ENCODE peak calls at places on chromosomes 1 and 21, in ten cellular contexts. N, K, Q, H, I, Y, M, T, Z and J are unnamed samples.

GRCh38 chr1:11458811-11459275 is 20.1 kb upstream of the DISP3 start:
- DNase-seq in Q (no peak), H (no peak), Y (peak), N (no peak), I (no peak), M (no peak), Z (no peak), K (no peak), T (no peak), J (no peak)

GRCh38 chr1:12034381-12034801 is 15.1 kb downstream of the MIIP start:
- DNase-seq in M (peak), N (no peak), K (no peak), T (peak), H (peak), I (no peak), Y (peak), Q (peak), Z (no peak), J (no peak)

GRCh38 chr1:46133181-46133658 is 791 bp upstream of the PIK3R3 start:
- DNase-seq in Z (no peak), N (peak), H (no peak), T (no peak), K (no peak), Y (no peak), Q (no peak), I (no peak), M (no peak), J (no peak)

GRCh38 chr1:86380257-86380861 is 15.8 kb downstream of the ODF2L start:
- DNase-seq in K (peak), N (peak), H (no peak), Z (no peak), M (no peak), I (no peak), Q (peak), T (no peak), Y (no peak), J (no peak)

GRCh38 chr1:113797472-113797871 is 14.8 kb downstream of the RSBN1 start:
- DNase-seq in Z (no peak), H (no peak), N (no peak), T (no peak), K (no peak), Q (no peak), M (no peak), Y (no peak), I (no peak), J (no peak)

GRCh38 chr21:33968082-33968997 is 52.7 kb upstream of the ATP5PO start:
- DNase-seq in H (no peak), Z (no peak), N (peak), K (peak), Q (peak), T (no peak), Y (no peak), M (no peak), I (peak), J (no peak)

GRCh38 chr21:39705849-39706248 is 39.1 kb upstream of the IGSF5 start:
- DNase-seq in T (no peak), N (no peak), Q (peak), K (no peak), M (no peak), Y (no peak), H (no peak), Z (no peak), I (no peak), J (no peak)

GRCh38 chr1:246350745-246351144 is 156.3 kb downstream of the SMYD3 start:
- DNase-seq in Q (no peak), N (no peak), K (no peak), Y (no peak), Z (no peak), I (no peak), M (no peak), T (no peak), H (no peak), J (no peak)

GRCh38 chr1:153741946-153742345 is 14.1 kb downstream of the INTS3 start:
- DNase-seq in Z (no peak), K (no peak), T (no peak), M (no peak), N (no peak), Y (no peak), I (no peak), H (no peak), Q (no peak), J (no peak)

GRCh38 chr21:36613064-36613463 is 85.9 kb upstream of the SIM2 start:
- DNase-seq in M (no peak), Q (peak), H (no peak), I (no peak), T (no peak), K (no peak), Y (no peak), Z (no peak), N (no peak), J (no peak)

GRCh38 chr1:29876902-29877301 is 640.6 kb downstream of the PTPRU start:
- DNase-seq in K (no peak), M (no peak), N (no peak), Y (no peak), Z (no peak), I (no peak), T (no peak), Q (no peak), H (no peak), J (peak)

GRCh38 chr1:203626910-203627246 is 246 bp downstream of the ATP2B4 start:
- DNase-seq in Z (no peak), H (no peak), Y (no peak), M (no peak), Q (no peak), I (no peak), N (no peak), T (no peak), K (no peak), J (peak)

GRCh38 chr1:11266268-11267074 is 4.1 kb upstream of the MTOR start:
- DNase-seq in K (no peak), I (no peak), Q (no peak), H (no peak), N (no peak), Z (no peak), Y (no peak), M (no peak), T (no peak), J (no peak)

GRCh38 chr1:45669859-45670655 is 16.3 kb downstream of the GPBP1L1 start:
- DNase-seq in M (no peak), Y (no peak), T (no peak), K (no peak), Z (no peak), N (no peak), H (no peak), Q (peak), I (no peak), J (no peak)

GRCh38 chr1:224673161-224673560 is 57.0 kb downstream of the CNIH3 start:
- DNase-seq in Y (no peak), N (no peak), T (no peak), K (no peak), I (no peak), M (no peak), Q (no peak), Z (no peak), H (no peak), J (no peak)

GRCh38 chr1:180956028-180956640 is 43.4 kb downstream of the KIAA1614 start:
- DNase-seq in N (no peak), T (peak), H (no peak), I (no peak), M (no peak), K (no peak), Q (no peak), Y (no peak), Z (peak), J (no peak)

GRCh38 chr1:93756656-93757055 is 75.0 kb upstream of the BCAR3 start:
- DNase-seq in T (no peak), Y (no peak), Z (no peak), I (no peak), N (no peak), Q (peak), H (no peak), M (no peak), K (no peak), J (no peak)

GRCh38 chr1:93753766-93754763 is 72.4 kb upstream of the BCAR3 start:
- DNase-seq in H (no peak), M (no peak), T (no peak), Y (no peak), Q (peak), I (no peak), K (peak), N (no peak), Z (no peak), J (no peak)

GRCh38 chr1:93763981-93764750 is 82.5 kb upstream of the BCAR3 start:
- DNase-seq in Y (no peak), T (no peak), K (no peak), Z (no peak), I (no peak), N (no peak), H (no peak), Q (no peak), M (no peak), J (no peak)

GRCh38 chr1:93758842-93759515 is 77.3 kb upstream of the BCAR3 start:
- DNase-seq in Q (peak), H (no peak), N (no peak), I (no peak), K (peak), Z (no peak), Y (no peak), M (no peak), T (no peak), J (no peak)
- TF ChIP-seq CTCF in Q (no peak), H (no peak), N (no peak), I (no peak), K (no peak), Z (no peak), Y (no peak), M (no peak), T (no peak), J (no peak)

GRCh38 chr1:108646661-108647269 is 14.1 kb downstream of the HENMT1 start:
- DNase-seq in N (no peak), I (peak), M (peak), Q (peak), H (peak), Z (peak), T (peak), Y (peak), K (peak), J (peak)
- TF ChIP-seq POLR2A in N (no peak), I (peak), M (no peak), Q (no peak), H (peak), Z (peak), T (no peak), Y (no peak), K (no peak), J (no peak)

GRCh38 chr1:184648856-184649201 is 105.8 kb downstream of the EDEM3 start:
- DNase-seq in Z (no peak), K (no peak), T (no peak), H (no peak), N (no peak), Y (no peak), I (no peak), Q (no peak), M (no peak), J (no peak)
- H3K4me3 ChIP-seq in Z (no peak), K (no peak), T (no peak), H (no peak), N (no peak), Y (no peak), I (no peak), Q (no peak), M (no peak), J (no peak)

DNA sequence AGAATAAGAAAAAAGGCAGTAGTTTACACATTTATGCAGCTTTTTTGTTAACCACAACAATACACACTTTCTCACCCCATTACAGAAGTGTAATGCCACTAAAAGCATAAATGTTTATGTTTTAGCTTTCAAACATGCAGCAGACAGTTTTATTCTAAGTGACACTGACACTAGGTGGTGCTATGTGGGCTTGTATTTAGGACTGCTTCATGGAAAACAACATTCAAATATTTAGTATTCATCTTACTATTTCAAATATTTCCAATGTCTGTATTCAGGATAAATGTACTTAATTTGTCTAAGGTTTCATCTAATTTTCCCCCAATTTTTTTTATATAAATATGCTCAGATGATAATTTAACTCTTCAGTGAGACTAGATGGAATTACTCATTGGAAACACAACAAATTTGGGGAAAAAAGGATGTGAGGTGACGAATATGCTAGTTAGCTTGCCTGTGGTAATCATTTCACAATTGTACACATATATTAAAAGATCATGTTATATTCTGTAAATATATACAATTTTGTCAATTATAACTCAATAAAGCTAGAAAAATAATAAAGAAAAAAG is 71.4 kb downstream of the USP1 start:
- DNase-seq in T (no peak), N (peak), Z (no peak), Y (no peak), I (no peak), M (no peak), H (peak), Q (peak), K (peak), J (no peak)
- TF ChIP-seq CTCF in T (no peak), N (peak), Z (peak), Y (no peak), I (peak), M (peak), H (peak), Q (peak), K (peak), J (no peak)

GRCh38 chr1:41017141-41018024 is 4.1 kb downstream of the SLFNL1 start:
- DNase-seq in M (no peak), T (no peak), H (no peak), N (no peak), I (no peak), Q (no peak), Z (peak), K (no peak), Y (no peak), J (peak)
- TF ChIP-seq POLR2A in M (no peak), T (no peak), H (no peak), N (peak), I (no peak), Q (no peak), Z (no peak), K (no peak), Y (no peak), J (no peak)